ENCODE peak calls at places on chromosomes 4 and X, in seven cellular contexts. S, Z, A, D, T, E and P are unnamed samples.

GRCh38 chrX:39815621-39816020 is 282.1 kb downstream of the BCOR start:
- DNase-seq in A (no peak), S (no peak), D (no peak), Z (no peak), E (no peak), T (no peak), P (no peak)

GRCh38 chr4:185143596-185143969 is 517 bp downstream of the SLC25A4 start:
- DNase-seq in Z (peak), A (peak), E (no peak), S (peak), T (no peak), D (peak), P (no peak)

GRCh38 chrX:24019448-24019847 is 7.5 kb downstream of the KLHL15 start:
- DNase-seq in S (no peak), Z (no peak), T (no peak), D (no peak), A (no peak), E (no peak), P (no peak)

GRCh38 chr4:169251291-169252235 is 19.2 kb downstream of the SH3RF1 start:
- DNase-seq in Z (peak), D (no peak), E (no peak), A (no peak), T (no peak), S (no peak), P (no peak)

GRCh38 chrX:40908857-40909475 is 173.6 kb upstream of the MED14 start:
- DNase-seq in A (no peak), T (no peak), Z (no peak), S (no peak), E (no peak), D (no peak), P (no peak)

GRCh38 chr4:100462206-100462605 is 55.6 kb downstream of the EMCN start:
- DNase-seq in E (no peak), D (no peak), Z (no peak), T (no peak), A (no peak), S (no peak), P (no peak)

GRCh38 chrX:24149346-24150050 is at the start of gene ZFX:
- DNase-seq in S (peak), T (peak), A (peak), E (peak), Z (peak), D (peak), P (peak)

GRCh38 chrX:105744291-105744690 is 78.0 kb upstream of the NRK start:
- DNase-seq in T (no peak), Z (no peak), E (no peak), A (no peak), D (no peak), S (no peak), P (no peak)

GRCh38 chr4:169098054-169098896 is 88.2 kb upstream of the CBR4 start:
- DNase-seq in S (no peak), A (no peak), D (no peak), E (no peak), T (no peak), Z (no peak), P (no peak)

GRCh38 chrX:135973025-135973547 is 702 bp downstream of the MMGT1 start:
- DNase-seq in D (peak), E (no peak), Z (no peak), A (peak), S (no peak), T (no peak), P (peak)

GRCh38 chrX:12973561-12974216 is 1.2 kb upstream of the TMSB4X start:
- DNase-seq in T (no peak), E (peak), D (no peak), Z (no peak), A (peak), S (peak), P (no peak)

GRCh38 chr4:157572951-157573350 is 352.4 kb downstream of the GRIA2 start:
- DNase-seq in T (no peak), A (no peak), E (no peak), D (no peak), S (no peak), Z (no peak), P (no peak)

GRCh38 chrX:86014421-86014820 is 32.9 kb downstream of the CHM start:
- DNase-seq in E (no peak), A (no peak), Z (no peak), D (no peak), S (no peak), T (no peak), P (no peak)

GRCh38 chr4:4687935-4688727 is 146.3 kb upstream of the STX18 start:
- DNase-seq in Z (no peak), S (no peak), E (no peak), D (no peak), A (no peak), T (no peak), P (no peak)

GRCh38 chrX:74835566-74835965 is 89.7 kb downstream of the NEXMIF start:
- DNase-seq in Z (peak), S (no peak), E (no peak), D (no peak), T (no peak), A (no peak), P (no peak)

GRCh38 chr4:102819588-102820365 is 7.6 kb downstream of the UBE2D3 start:
- DNase-seq in Z (no peak), D (no peak), E (no peak), A (no peak), T (no peak), S (no peak), P (no peak)

GRCh38 chr4:146095091-146095690 is 80.3 kb upstream of the LSM6 start:
- DNase-seq in Z (peak), E (no peak), S (no peak), D (no peak), T (no peak), A (no peak), P (no peak)

GRCh38 chr4:30536231-30536630 is 183.9 kb upstream of the PCDH7 start:
- DNase-seq in T (no peak), Z (no peak), A (no peak), S (no peak), D (no peak), E (no peak), P (no peak)

GRCh38 chrX:109732319-109732779 is 708 bp downstream of the ACSL4 start:
- DNase-seq in S (no peak), E (no peak), T (no peak), A (no peak), D (no peak), Z (no peak), P (no peak)

GRCh38 chrX:104335765-104336164 is 81.0 kb upstream of the ESX1 start:
- DNase-seq in S (no peak), Z (no peak), E (no peak), A (no peak), T (no peak), D (no peak), P (no peak)

GRCh38 chr4:15938640-15939039 is at the start of gene FGFBP1:
- DNase-seq in D (no peak), S (no peak), E (no peak), T (no peak), A (no peak), Z (no peak), P (no peak)

GRCh38 chr4:80035336-80035735 is 37.7 kb downstream of the ANTXR2 start:
- DNase-seq in E (no peak), Z (peak), A (no peak), D (no peak), T (no peak), S (no peak), P (no peak)

GRCh38 chr4:8774071-8774470 is 97.6 kb downstream of the HMX1 start:
- DNase-seq in E (peak), Z (no peak), S (no peak), D (no peak), T (peak), A (no peak), P (no peak)

DNA sequence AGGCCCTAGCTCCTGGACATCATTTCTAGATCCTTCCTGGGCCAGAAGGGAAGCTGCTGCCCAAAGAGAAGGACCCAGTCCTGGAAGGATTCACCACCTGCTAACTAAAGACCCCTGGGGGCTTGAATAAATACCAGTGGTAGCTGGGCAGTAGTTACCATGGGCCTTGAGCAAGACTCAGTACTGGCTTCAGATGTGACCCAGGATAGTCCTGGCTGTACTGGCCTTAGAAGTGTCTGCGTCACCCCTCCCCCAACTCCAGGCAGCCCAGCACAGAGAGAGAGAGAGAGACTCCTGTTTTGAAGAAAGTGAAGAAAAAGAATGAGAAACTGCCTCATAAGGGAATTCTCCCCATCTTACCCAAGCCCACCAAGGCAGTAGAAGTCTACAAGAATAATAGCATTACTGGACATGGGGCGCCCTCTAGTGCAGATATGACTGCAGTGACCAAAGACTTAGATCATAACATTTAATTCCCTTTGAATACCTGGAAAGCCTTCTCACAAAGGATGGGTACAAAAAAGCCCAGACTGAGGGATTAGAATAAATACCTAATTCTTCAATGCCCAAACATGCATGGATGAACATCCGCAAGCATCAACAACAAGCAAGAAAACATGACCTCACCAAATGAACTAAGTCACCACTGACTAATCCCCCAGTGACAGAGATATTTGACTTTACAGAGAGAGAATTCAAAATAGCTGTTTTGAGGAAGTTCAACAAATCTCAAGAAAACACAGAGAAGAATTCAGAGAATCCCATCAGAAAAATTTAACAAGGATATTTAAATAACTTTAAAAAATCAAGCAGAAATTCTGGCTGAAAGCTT is 171.8 kb downstream of the HNRNPD start:
- DNase-seq in Z (peak), E (no peak), T (no peak), S (no peak), A (no peak), D (no peak), P (no peak)
- TF ChIP-seq POLR2A in Z (no peak), E (no peak), T (no peak), S (no peak), A (no peak), D (no peak), P (no peak)

DNA sequence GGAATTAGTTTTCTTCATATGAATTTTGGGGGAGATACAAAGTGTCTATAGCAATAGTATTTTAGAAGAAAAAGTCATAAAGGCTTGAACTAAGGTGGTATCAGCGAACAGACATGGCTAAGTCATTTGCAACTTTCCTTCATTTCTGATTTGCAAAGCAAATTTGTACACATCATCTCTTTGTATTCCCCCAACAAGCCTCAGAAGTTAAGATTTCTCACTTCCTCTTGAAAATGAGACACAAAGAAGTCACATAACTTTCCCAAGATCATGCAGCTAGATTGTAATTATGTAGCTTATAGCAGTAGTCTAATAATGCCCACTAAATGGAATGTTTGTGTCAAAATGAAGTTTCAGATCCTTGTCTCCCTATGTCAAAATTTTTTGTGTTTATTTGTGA is 709.8 kb upstream of the HS3ST1 start:
- DNase-seq in D (no peak), T (no peak), Z (no peak), E (no peak), A (no peak), S (no peak), P (no peak)
- TF ChIP-seq CTCF in D (no peak), T (no peak), Z (no peak), E (no peak), A (no peak), S (no peak), P (no peak)

GRCh38 chrX:9534686-9535085 is 69.8 kb downstream of the TBL1X start:
- DNase-seq in S (no peak), A (no peak), E (no peak), Z (peak), D (no peak), T (no peak), P (no peak)
- H3K27ac ChIP-seq in S (no peak), A (no peak), E (no peak), Z (no peak), D (no peak), T (no peak), P (no peak)

GRCh38 chrX:100642296-100642695 is 1.7 kb upstream of the SRPX2 start:
- DNase-seq in E (no peak), A (no peak), D (no peak), Z (no peak), T (no peak), S (no peak), P (no peak)

GRCh38 chrX:100635989-100636320 is 651 bp downstream of the TSPAN6 start:
- DNase-seq in A (no peak), E (no peak), S (no peak), Z (no peak), D (no peak), T (no peak), P (no peak)

GRCh38 chrX:100635040-100635439 is 1.6 kb downstream of the TSPAN6 start:
- DNase-seq in D (no peak), T (no peak), Z (no peak), E (no peak), A (no peak), S (no peak), P (no peak)

DNA sequence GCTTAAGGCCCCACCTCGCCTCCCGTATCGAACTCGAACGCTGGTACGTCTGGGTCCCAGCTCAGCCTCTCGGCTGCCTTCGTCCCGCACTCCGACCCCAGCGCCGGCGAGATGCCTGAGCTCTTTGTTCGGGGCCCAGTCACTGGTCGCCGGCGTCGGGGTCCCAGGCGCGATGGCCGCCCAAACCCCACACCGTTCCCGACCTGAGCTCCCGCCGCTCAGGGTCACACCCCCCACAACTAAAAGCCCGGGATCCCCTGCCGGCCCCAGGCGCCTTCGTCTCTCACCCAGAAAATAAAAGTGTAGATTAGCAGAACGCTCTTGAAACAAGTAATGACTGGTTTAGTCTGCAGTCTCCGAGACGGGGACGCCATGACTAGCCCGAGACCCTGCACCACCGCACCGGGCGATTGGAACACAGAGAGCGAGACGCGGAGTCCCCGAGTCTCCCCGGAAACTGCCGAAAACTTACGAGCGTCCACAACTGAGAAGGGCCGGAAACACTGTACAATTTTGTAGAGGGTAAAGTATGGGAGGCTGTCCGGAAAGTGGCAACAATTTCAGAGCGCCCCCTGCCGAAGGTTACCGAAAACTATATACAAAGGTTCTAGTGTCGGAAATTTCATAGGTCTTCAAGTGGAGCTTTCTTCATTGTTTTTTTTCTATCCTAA is at the start of gene TSPAN6:
- DNase-seq in S (peak), D (peak), E (peak), Z (peak), A (peak), T (peak), P (peak)
- TF ChIP-seq POLR2A in S (no peak), D (peak), E (no peak), Z (peak), A (no peak), T (no peak), P (no peak)

DNA sequence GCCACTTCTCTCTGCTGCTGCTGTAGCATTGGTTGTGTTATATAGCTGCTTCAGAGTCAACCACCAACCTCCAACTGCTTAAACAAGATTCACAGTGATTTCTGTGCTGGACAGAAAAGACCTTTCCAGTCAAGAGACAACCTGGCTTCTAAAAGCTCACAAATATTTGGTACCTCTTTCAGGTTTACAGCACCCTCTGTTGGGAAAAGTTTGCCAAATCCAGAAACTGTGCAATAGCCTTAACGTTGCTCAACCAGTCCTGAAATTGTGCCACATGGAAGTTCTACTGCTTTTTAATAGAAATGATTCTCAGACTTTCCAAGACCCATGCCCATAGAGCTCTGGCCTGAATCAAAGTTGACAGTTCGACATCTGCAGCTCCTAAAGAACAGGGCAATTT is 842.1 kb upstream of the HTR2C start:
- DNase-seq in S (no peak), A (no peak), T (no peak), Z (peak), E (no peak), D (no peak), P (no peak)
- TF ChIP-seq CTCF in S (no peak), A (no peak), T (no peak), Z (peak), E (no peak), D (no peak), P (no peak)

GRCh38 chr4:74628808-74629616 is 165.3 kb downstream of the BTC start:
- DNase-seq in E (no peak), D (no peak), S (no peak), Z (no peak), A (no peak), T (no peak), P (no peak)
- H3K27ac ChIP-seq in E (no peak), D (no peak), S (no peak), Z (no peak), A (no peak), T (no peak), P (no peak)

GRCh38 chr4:137531951-137532868 is at the start of gene PCDH18:
- DNase-seq in D (peak), S (peak), T (peak), Z (no peak), E (peak), A (peak), P (peak)
- TF ChIP-seq POLR2A in D (peak), S (no peak), T (no peak), Z (no peak), E (no peak), A (peak), P (no peak)

GRCh38 chr4:38195486-38195885 is 235.3 kb downstream of the PTTG2 start:
- DNase-seq in Z (no peak), D (no peak), E (no peak), T (no peak), S (no peak), A (no peak), P (no peak)
- TF ChIP-seq CTCF in Z (no peak), D (no peak), E (no peak), T (no peak), S (no peak), A (no peak), P (no peak)